ENCODE peak calls at places on chromosomes 16 and 17, in four cellular contexts. C, M, J and X are unnamed samples.

GRCh38 chr16:88430185-88430523 is 22.9 kb upstream of the ZFPM1 start:
- DNase-seq in J (no peak), C (no peak), M (no peak), X (no peak)

GRCh38 chr17:49694847-49695697 is 12.7 kb downstream of the SLC35B1 start:
- DNase-seq in C (no peak), M (peak; percentile 30), J (peak; percentile 60), X (peak; percentile 58)

GRCh38 chr17:28324272-28324745 is 5.3 kb downstream of the TMEM97 start:
- DNase-seq in C (no peak), J (no peak), M (no peak), X (peak; percentile 32)

GRCh38 chr16:18833707-18834505 is 32.6 kb upstream of the ARL6IP1 start:
- DNase-seq in C (no peak), J (no peak), M (no peak), X (no peak)

GRCh38 chr17:57682667-57683066 is 62.4 kb downstream of the CCDC182 start:
- DNase-seq in C (no peak), M (no peak), J (no peak), X (no peak)

GRCh38 chr17:79988163-79988971 is 47.3 kb downstream of the TBC1D16 start:
- DNase-seq in M (peak; percentile 99), C (peak; percentile 89), J (no peak), X (peak; percentile 83)

GRCh38 chr17:63685021-63685420 is 14.9 kb downstream of the LIMD2 start:
- DNase-seq in J (no peak), M (no peak), C (no peak), X (no peak)

GRCh38 chr16:86363057-86363490 is 147.3 kb upstream of the FOXF1 start:
- DNase-seq in J (no peak), C (peak; percentile 98), M (no peak), X (no peak)

GRCh38 chr17:56665864-56666263 is 72.4 kb downstream of the NOG start:
- DNase-seq in C (no peak), M (no peak), J (no peak), X (no peak)

GRCh38 chr17:17503566-17504130 is 7.5 kb upstream of the RASD1 start:
- DNase-seq in J (no peak), C (no peak), M (no peak), X (no peak)

GRCh38 chr17:19470529-19471261 is 59.7 kb downstream of the RNF112 start:
- DNase-seq in J (no peak), C (peak; percentile 56), M (no peak), X (no peak)

GRCh38 chr17:47830991-47831933 is at the start of the genes LRRC46 and MRPL10:
- DNase-seq in C (peak; percentile 90), J (peak; percentile 99), M (peak; percentile 91), X (peak; percentile 99)

GRCh38 chr16:58493756-58494431 is 6.0 kb upstream of the NDRG4 start:
- DNase-seq in M (no peak), C (no peak), J (no peak), X (no peak)

GRCh38 chr16:47309581-47310312 is 151.1 kb downstream of the ITFG1 start:
- DNase-seq in M (no peak), C (peak; percentile 72), J (no peak), X (no peak)

GRCh38 chr17:59342681-59343127 is 11.2 kb downstream of the YPEL2 start:
- DNase-seq in M (no peak), C (no peak), J (no peak), X (no peak)

GRCh38 chr16:3023415-3023668 is 400 bp downstream of the HCFC1R1 start:
- DNase-seq in M (no peak), C (peak; percentile 66), J (peak; percentile 14), X (peak; percentile 51)

GRCh38 chr17:20091161-20092029 is 82.2 kb downstream of the SPECC1 start:
- DNase-seq in M (no peak), C (no peak), J (no peak), X (no peak)

DNA sequence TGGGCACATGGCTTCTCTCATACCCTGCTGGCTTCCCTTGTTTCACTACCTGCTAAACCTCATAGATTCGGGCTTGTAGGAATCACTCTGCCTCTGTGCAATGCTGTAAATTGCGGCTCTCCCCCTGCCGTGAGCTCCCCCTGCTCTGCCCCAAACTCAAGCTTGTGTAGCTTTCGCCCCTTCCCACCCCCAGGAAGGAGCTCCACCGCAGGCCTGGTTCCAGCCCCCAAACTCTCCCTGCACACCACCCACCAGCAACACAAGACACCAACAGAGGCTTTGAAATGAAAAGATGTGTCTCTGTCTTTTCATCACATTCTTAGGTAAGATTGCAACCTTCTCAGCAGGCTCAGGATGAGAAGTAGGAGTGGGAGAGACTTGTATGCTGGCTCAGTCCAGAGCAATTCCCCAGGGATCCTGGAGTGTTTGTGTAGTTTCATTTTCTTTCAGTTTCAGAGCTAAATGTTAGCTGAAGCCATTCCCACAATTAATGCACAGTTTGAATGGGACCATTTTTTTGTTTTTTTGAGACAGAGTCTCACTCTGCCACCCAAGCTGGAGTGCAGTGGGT is 14.2 kb downstream of the CX3CL1 start:
- DNase-seq in J (no peak), M (no peak), C (peak; percentile 38), X (no peak)
- TF ChIP-seq CEBPB in J (no peak), M (no peak), C (no peak), X (no peak)

GRCh38 chr16:85294810-85295508 is 182.7 kb upstream of the CIBAR2 start:
- DNase-seq in J (no peak), C (no peak), M (no peak), X (no peak)
- H3K4me2 ChIP-seq in J (no peak overlapping the region), C (no peak overlapping the region), M (no peak overlapping the region), X (no peak overlapping the region)

DNA sequence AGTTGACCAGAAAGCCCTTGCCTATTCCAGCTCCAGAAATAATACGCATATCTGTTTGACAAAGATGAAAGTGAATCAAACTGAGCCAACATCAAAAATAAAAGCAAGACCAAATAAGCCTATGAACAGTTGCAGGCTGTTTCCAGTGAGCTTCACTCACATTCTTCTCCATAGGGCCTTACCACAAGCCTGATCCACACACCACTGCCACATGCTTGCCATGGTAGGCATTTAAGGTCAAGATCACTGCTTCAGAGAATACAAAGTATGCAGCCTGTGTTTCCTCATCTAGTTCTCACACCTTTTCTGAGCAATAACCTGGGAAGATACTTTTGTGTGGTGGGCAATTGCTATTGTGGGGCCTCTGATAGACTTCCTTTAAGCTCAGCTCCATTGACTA is 1060.2 kb downstream of the CDH11 start:
- DNase-seq in M (no peak), C (no peak), J (no peak), X (no peak)
- TF ChIP-seq CEBPB in M (no peak), C (no peak), J (no peak), X (no peak)

GRCh38 chr16:981695-982151 is at the start of gene SOX8:
- DNase-seq in M (no peak), C (no peak), J (no peak), X (no peak)
- H3K4me2 ChIP-seq in M (peak within 1 kb of the TSS; percentile 76), C (peak within 1 kb of the TSS; percentile 65), J (peak within 1 kb of the TSS; percentile 46), X (peak within 1 kb of the TSS; percentile 100)

GRCh38 chr17:39702901-39703893 is 3.3 kb downstream of the ERBB2 start:
- DNase-seq in J (no peak), C (peak; percentile 11), M (peak; percentile 77), X (peak; percentile 94)

GRCh38 chr17:39705786-39706348 is 6.0 kb downstream of the ERBB2 start:
- DNase-seq in M (no peak), C (no peak), J (no peak), X (no peak)

GRCh38 chr17:39703913-39704312 is 4.0 kb downstream of the ERBB2 start:
- DNase-seq in M (no peak), C (no peak), J (no peak), X (no peak)

GRCh38 chr17:39706383-39706782 is 6.5 kb downstream of the ERBB2 start:
- DNase-seq in M (no peak), C (no peak), J (no peak), X (no peak)

DNA sequence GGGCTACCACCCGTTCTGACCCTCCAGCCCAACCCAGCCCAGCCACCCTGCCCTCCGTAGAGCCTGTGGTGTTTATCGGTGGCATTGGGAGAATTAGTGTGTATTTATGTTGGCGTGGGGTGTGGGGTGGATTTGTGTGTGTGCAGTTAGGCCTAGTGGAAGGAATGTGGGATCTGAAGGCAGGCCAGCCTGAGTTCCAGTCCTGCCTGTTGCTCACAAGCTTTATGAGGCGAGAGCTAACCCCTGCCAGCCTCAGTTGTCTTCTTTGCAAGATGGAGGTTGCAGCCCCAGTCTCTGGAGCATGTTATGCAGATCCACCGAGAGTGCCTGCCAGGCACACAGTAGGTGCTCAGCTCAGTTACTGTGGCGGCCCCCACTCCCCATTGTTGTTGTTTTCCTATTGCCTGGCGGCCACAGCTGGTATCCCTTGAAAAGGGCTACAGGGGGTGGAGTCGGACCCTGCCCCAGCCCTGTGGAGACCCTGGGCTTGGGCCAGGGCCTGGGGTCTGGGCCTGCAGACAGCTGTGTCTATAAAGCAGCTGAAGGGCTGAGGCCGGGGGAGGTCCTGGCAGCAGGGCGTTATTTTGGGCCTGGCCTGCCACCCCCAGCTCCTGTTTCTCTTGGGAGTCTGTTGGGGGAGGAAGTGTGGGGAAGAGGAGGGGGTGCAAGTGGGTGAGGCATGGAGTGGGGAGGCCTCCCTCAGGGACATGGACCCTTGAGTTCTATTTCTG is 5.1 kb downstream of the ERBB2 start:
- DNase-seq in C (peak; percentile 50), M (no peak), J (no peak), X (peak; percentile 40)
- TF ChIP-seq CEBPB in C (no peak), M (no peak), J (no peak), X (no peak)

DNA sequence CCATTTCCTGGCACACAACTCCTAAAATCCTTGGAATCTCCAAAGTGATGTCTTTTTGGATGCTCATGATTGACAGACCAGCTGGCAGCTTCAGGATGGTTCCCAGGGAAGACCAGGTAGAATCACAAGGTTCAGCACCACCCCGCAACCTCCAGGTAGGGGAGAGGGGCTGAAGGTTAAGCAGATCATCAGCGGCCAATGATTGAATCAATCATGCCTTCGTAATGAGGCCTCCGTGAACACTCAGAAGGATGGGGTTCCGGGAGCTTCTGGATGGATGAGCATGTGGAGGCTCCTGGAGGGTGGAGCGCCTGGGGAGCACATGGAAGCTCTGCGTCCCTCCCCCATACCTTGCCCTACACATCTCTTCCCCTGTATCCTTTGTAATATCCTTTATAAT is 185.9 kb downstream of the SEC14L1 start:
- DNase-seq in C (no peak), M (no peak), J (no peak), X (no peak)
- H3K4me2 ChIP-seq in C (no peak overlapping the region), M (no peak overlapping the region), J (no peak overlapping the region), X (peak overlapping the region; percentile 97)

DNA sequence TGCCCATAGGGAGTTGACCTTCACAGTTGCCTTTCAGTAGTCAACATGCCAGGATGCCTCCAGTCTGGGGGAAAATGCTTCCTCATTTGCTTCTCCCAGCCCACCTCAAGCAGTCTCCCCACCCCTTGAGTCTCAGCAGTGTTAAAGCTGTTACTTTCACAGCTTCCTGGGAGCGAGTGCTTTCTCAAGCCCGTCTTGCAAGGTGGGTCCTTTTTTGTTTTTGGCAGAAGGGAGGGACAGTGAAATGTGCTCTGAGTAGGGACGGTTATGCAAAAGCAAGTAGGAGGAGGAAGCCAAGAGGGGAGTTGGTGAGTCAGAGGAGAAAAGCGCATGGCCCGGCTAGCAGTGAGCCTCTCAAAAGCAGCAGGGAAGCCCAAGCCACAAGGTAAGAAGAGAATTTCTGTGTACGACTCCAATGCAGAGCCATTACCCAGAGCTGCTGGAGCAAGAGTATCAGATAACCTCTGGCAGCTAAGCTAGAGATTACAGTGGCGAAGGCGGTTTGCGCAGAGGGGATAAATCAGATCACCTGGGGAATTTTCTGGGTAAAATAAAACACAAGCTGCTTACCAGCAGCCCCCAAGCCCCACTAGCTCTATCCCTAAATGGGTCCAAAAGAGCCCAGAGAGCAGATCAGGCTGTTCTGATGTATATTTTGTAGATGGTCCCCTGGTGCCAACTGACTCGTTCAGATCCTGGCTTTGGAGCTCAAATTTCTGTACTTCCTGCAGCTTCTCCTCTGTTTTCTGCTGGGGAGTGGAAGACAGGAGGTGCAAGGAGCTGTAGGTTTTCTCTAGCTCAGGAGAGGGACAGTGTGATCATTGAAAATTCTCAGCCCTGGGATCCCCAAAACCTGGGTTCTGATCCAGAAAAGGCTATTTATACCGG is at the start of gene CHST4:
- DNase-seq in J (no peak), C (peak; percentile 57), M (no peak), X (peak; percentile 16)
- TF ChIP-seq CEBPB in J (no peak), C (peak; percentile 13), M (no peak), X (no peak)